ENCODE peak calls at places on chromosomes 7 and 10, in nine cellular contexts. R is activated CD4-positive, alpha-beta T cell treated with anti-CD3 and anti-CD28 coated beads for 1 hour; Y is lower leg skin; C is endothelial cell; L is GM12891; K is AG09309; X is stimulated activated naive CD8-positive, alpha-beta T cell treated with anti-CD3 and anti-CD28 coated beads, Interleukin-15, amount 100 ng/mL, for 72 hours; F is GM12865; P is iris pigment epithelial cell. B is an unnamed sample.

GRCh38 chr10:25017661-25018060 is 1.2 kb downstream of the THNSL1 start:
- DNase-seq in L (no peak), K (no peak), X (no peak), C (no peak), Y (no peak), R (no peak), F (no peak), P (no peak), B (no peak)

GRCh38 chr7:57641521-57642067 is 191.6 kb downstream of the ZNF716 start:
- DNase-seq in L (no peak), X (no peak), P (no peak), Y (no peak), R (no peak), F (no peak), C (no peak), K (no peak), B (no peak)

GRCh38 chr7:30322656-30323355 is 38.4 kb downstream of the ZNRF2 start:
- DNase-seq in Y (no peak), P (no peak), L (no peak), R (no peak), C (no peak), X (peak), K (no peak), F (peak), B (peak)

GRCh38 chr7:131244259-131244852 is 83.3 kb upstream of the MKLN1 start:
- DNase-seq in K (peak), C (no peak), F (no peak), Y (peak), P (peak), R (no peak), L (no peak), X (no peak), B (no peak)

GRCh38 chr10:69968830-69969229 is 83.8 kb upstream of the MACROH2A2 start:
- DNase-seq in K (no peak), C (no peak), X (no peak), R (no peak), P (peak), L (no peak), Y (no peak), F (peak), B (no peak)

GRCh38 chr7:126702242-126703016 is 550.3 kb downstream of the GRM8 start:
- DNase-seq in Y (no peak), X (no peak), K (no peak), R (no peak), F (peak), P (peak), L (no peak), C (no peak), B (no peak)

GRCh38 chr10:28777911-28778310 is 100.6 kb downstream of the BAMBI start:
- DNase-seq in Y (no peak), P (no peak), K (no peak), L (no peak), F (no peak), C (no peak), X (no peak), R (no peak), B (no peak)

GRCh38 chr7:4470246-4470645 is 211.8 kb upstream of the FOXK1 start:
- DNase-seq in P (no peak), K (no peak), L (no peak), C (no peak), R (no peak), F (no peak), Y (no peak), X (no peak), B (no peak)

GRCh38 chr10:104327745-104328635 is 10.3 kb downstream of the ITPRIP start:
- DNase-seq in F (no peak), K (peak), C (peak), X (no peak), R (no peak), Y (no peak), P (peak), L (no peak), B (no peak)

GRCh38 chr7:756928-757560 is 30.0 kb upstream of the PRKAR1B start:
- DNase-seq in K (no peak), X (no peak), P (no peak), C (no peak), R (no peak), F (no peak), L (no peak), Y (no peak), B (no peak)

GRCh38 chr7:112892263-112892662 is 102.1 kb upstream of the TMEM168 start:
- DNase-seq in Y (no peak), L (no peak), C (no peak), X (no peak), P (peak), F (no peak), K (peak), R (no peak), B (no peak)

GRCh38 chr10:95661818-95662217 is 5.3 kb upstream of the ALDH18A1 start:
- DNase-seq in L (no peak), X (no peak), Y (no peak), C (no peak), F (no peak), P (peak), R (no peak), K (no peak), B (no peak)

GRCh38 chr10:73601486-73601921 is 10.4 kb upstream of the USP54 start:
- DNase-seq in K (no peak), Y (peak), X (no peak), F (no peak), L (no peak), P (peak), C (no peak), R (no peak), B (no peak)

GRCh38 chr7:131265227-131265626 is 62.4 kb upstream of the MKLN1 start:
- DNase-seq in L (no peak), P (no peak), F (no peak), C (no peak), Y (no peak), X (no peak), K (no peak), R (no peak), B (no peak)

GRCh38 chr10:46091080-46091833 is 45.2 kb upstream of the MSMB start:
- DNase-seq in R (no peak), L (no peak), C (no peak), Y (no peak), P (no peak), F (no peak), K (no peak), X (no peak), B (peak)

GRCh38 chr7:40418445-40418844 is 283.6 kb downstream of the SUGCT start:
- DNase-seq in X (no peak), L (no peak), Y (no peak), K (no peak), C (no peak), P (no peak), F (no peak), R (no peak), B (no peak)

GRCh38 chr7:107687656-107688055 is 27.0 kb downstream of the SLC26A4 start:
- DNase-seq in Y (no peak), L (no peak), F (no peak), P (peak), C (no peak), X (no peak), R (no peak), K (no peak), B (no peak)

GRCh38 chr7:119594956-119595355 is 678.0 kb upstream of the KCND2 start:
- DNase-seq in R (no peak), L (no peak), C (no peak), P (no peak), K (no peak), Y (no peak), F (no peak), X (no peak), B (no peak)

GRCh38 chr10:71970331-71970730 is 6.1 kb downstream of the CHST3 start:
- DNase-seq in X (no peak), L (no peak), P (no peak), K (no peak), R (no peak), Y (no peak), F (no peak), C (peak), B (no peak)

GRCh38 chr7:155357573-155358041 is 59.9 kb downstream of the INSIG1 start:
- DNase-seq in C (no peak), K (peak), P (peak), L (no peak), R (no peak), Y (no peak), X (no peak), F (no peak), B (no peak)

GRCh38 chr10:128421731-128422130 is 295.5 kb upstream of the MKI67 start:
- DNase-seq in R (no peak), K (no peak), L (no peak), C (no peak), X (no peak), Y (no peak), F (no peak), P (no peak), B (no peak)

GRCh38 chr10:8721641-8722040 is 667.2 kb downstream of the GATA3 start:
- DNase-seq in K (no peak), P (no peak), L (no peak), R (no peak), F (no peak), C (no peak), Y (no peak), X (no peak), B (no peak)

GRCh38 chr10:110005716-110006115 is 2.1 kb upstream of the ADD3 start:
- DNase-seq in Y (no peak), P (peak), K (peak), R (no peak), C (peak), F (no peak), L (no peak), X (no peak), B (no peak)

GRCh38 chr7:91630581-91631370 is 249.7 kb downstream of the MTERF1 start:
- DNase-seq in P (no peak), F (no peak), R (no peak), X (no peak), L (no peak), K (no peak), Y (no peak), C (no peak), B (no peak)

GRCh38 chr10:115706482-115707076 is 566.4 kb downstream of the GFRA1 start:
- DNase-seq in X (no peak), K (peak), F (peak), Y (no peak), R (no peak), L (no peak), C (no peak), P (peak), B (peak)

GRCh38 chr7:96321041-96321669 is 743 bp downstream of the SLC25A13 start:
- DNase-seq in R (no peak), Y (peak), F (peak), C (peak), P (peak), K (no peak), X (no peak), L (peak), B (peak)

GRCh38 chr7:112462236-112462635 is 12.0 kb downstream of the IFRD1 start:
- DNase-seq in K (peak), R (no peak), X (no peak), L (no peak), Y (peak), P (peak), C (no peak), F (no peak), B (no peak)

GRCh38 chr7:116337800-116338199 is 127.5 kb downstream of the TES start:
- DNase-seq in P (no peak), L (no peak), C (no peak), X (no peak), K (no peak), Y (no peak), F (no peak), R (no peak), B (no peak)

GRCh38 chr10:70271996-70272924 is 11.5 kb downstream of the NPFFR1 start:
- DNase-seq in L (no peak), R (no peak), F (no peak), K (no peak), C (no peak), Y (peak), P (no peak), X (no peak), B (no peak)

GRCh38 chr10:101587725-101588614 is at the start of the genes DPCD and POLL:
- DNase-seq in C (peak), K (peak), Y (peak), R (peak), P (peak), F (peak), L (peak), X (peak), B (peak)

GRCh38 chr7:98286701-98287485 is 5.4 kb downstream of the BRI3 start:
- DNase-seq in P (no peak), R (no peak), F (no peak), C (no peak), X (no peak), K (no peak), Y (no peak), L (no peak), B (no peak)

GRCh38 chr7:5661941-5662340 is 119.5 kb downstream of the RNF216 start:
- DNase-seq in F (peak), P (no peak), K (no peak), R (no peak), C (peak), Y (no peak), X (no peak), L (no peak), B (peak)

GRCh38 chr7:35570926-35571325 is 124.0 kb downstream of the HERPUD2 start:
- DNase-seq in Y (no peak), X (no peak), P (no peak), C (no peak), R (no peak), L (no peak), F (no peak), K (no peak), B (no peak)

GRCh38 chr7:471191-471865 is 48.3 kb downstream of the PDGFA start:
- DNase-seq in K (no peak), F (no peak), X (no peak), R (no peak), C (no peak), L (no peak), Y (no peak), P (no peak), B (no peak)